ENCODE peak calls at places on chromosome 16, in five cellular contexts. D is AG08395, C is OCI-LY7, P is NCI-H1105 treated with DMSO at 0.1 percent for 48 hours, S is fibroblast of pulmonary artery. H is an unnamed sample.

GRCh38 chr16:61030616-61031015 is 1005.6 kb downstream of the CDH8 start:
- DNase-seq in D (no peak), C (no peak), P (no peak), S (no peak), H (no peak)

GRCh38 chr16:55294129-55294528 is 29.9 kb upstream of the IRX6 start:
- DNase-seq in D (no peak), C (no peak), P (no peak), S (no peak), H (no peak)

GRCh38 chr16:23595951-23596720 is at the start of gene NDUFAB1:
- DNase-seq in D (peak), C (peak), P (peak), S (peak), H (peak)

GRCh38 chr16:1839554-1839953 is 12.5 kb downstream of the FAHD1 start:
- DNase-seq in D (peak), C (no peak), P (no peak), S (peak), H (no peak)

GRCh38 chr16:78210305-78210704 is 110.9 kb downstream of the WWOX start:
- DNase-seq in D (no peak), C (no peak), P (no peak), S (no peak), H (no peak)

GRCh38 chr16:49592507-49593422 is 219.2 kb downstream of the C16orf78 start:
- DNase-seq in D (peak), C (peak), P (peak), S (peak), H (peak)

GRCh38 chr16:29909398-29909797 is 9.1 kb downstream of the ASPHD1 start:
- DNase-seq in D (no peak), C (no peak), P (no peak), S (peak), H (no peak)

GRCh38 chr16:3637371-3637923 is 17.0 kb upstream of the DNASE1 start:
- DNase-seq in D (no peak), C (peak), P (no peak), S (peak), H (no peak)

GRCh38 chr16:9901-10665 is 43.3 kb downstream of the POLR3K start:
- DNase-seq in D (no peak), C (no peak), P (no peak), S (peak), H (no peak)

GRCh38 chr16:56119138-56119537 is 72.2 kb upstream of the GNAO1 start:
- DNase-seq in D (no peak), C (no peak), P (no peak), S (no peak), H (no peak)

GRCh38 chr16:49605536-49606241 is 232.1 kb downstream of the C16orf78 start:
- DNase-seq in D (no peak), C (no peak), P (no peak), S (no peak), H (no peak)

GRCh38 chr16:73771676-73772075 is 524.9 kb upstream of the PSMD7 start:
- DNase-seq in D (no peak), C (no peak), P (no peak), S (peak), H (no peak)

GRCh38 chr16:64983983-64984382 is 137.9 kb downstream of the CDH11 start:
- DNase-seq in D (peak), C (peak), P (peak), S (peak), H (peak)

GRCh38 chr16:85570213-85570734 is 42.8 kb upstream of the GSE1 start:
- DNase-seq in D (no peak), C (peak), P (no peak), S (no peak), H (no peak)

GRCh38 chr16:55672471-55672870 is 16.7 kb downstream of the SLC6A2 start:
- DNase-seq in D (peak), C (no peak), P (no peak), S (peak), H (no peak)

GRCh38 chr16:46882304-46882939 is 1.7 kb upstream of the GPT2 start:
- DNase-seq in D (no peak), C (no peak), P (no peak), S (no peak), H (peak)

GRCh38 chr16:89686520-89687091 is at the start of gene CDK10:
- DNase-seq in D (peak), C (peak), P (peak), S (peak), H (peak)

GRCh38 chr16:67636713-67637112 is 8.2 kb upstream of the CARMIL2 start:
- DNase-seq in D (no peak), C (no peak), P (no peak), S (no peak), H (no peak)

GRCh38 chr16:23274968-23275367 is 27.1 kb upstream of the SCNN1B start:
- DNase-seq in D (no peak), C (no peak), P (no peak), S (no peak), H (no peak)

GRCh38 chr16:52408197-52408845 is 138.6 kb downstream of the TOX3 start:
- DNase-seq in D (no peak), C (no peak), P (no peak), S (no peak), H (no peak)

GRCh38 chr16:17591655-17592405 is 121.1 kb upstream of the XYLT1 start:
- DNase-seq in D (no peak), C (no peak), P (no peak), S (no peak), H (no peak)

GRCh38 chr16:13680021-13680672 is 239.8 kb upstream of the ERCC4 start:
- DNase-seq in D (no peak), C (no peak), P (no peak), S (no peak), H (peak)

GRCh38 chr16:27316038-27316680 is 2.4 kb downstream of the IL4R start:
- DNase-seq in D (no peak), C (no peak), P (no peak), S (no peak), H (no peak)

GRCh38 chr16:26715969-26716368 is 350.8 kb upstream of the C16orf82 start:
- DNase-seq in D (no peak), C (no peak), P (no peak), S (no peak), H (no peak)

GRCh38 chr16:18049454-18050133 is 286.9 kb downstream of the NPIPA8 start:
- DNase-seq in D (no peak), C (no peak), P (no peak), S (no peak), H (no peak)

GRCh38 chr16:3274490-3274889 is 8.8 kb upstream of the ZNF263 start:
- DNase-seq in D (no peak), C (peak), P (no peak), S (no peak), H (no peak)

GRCh38 chr16:75616541-75617010 is 6.5 kb downstream of the ADAT1 start:
- DNase-seq in D (no peak), C (no peak), P (no peak), S (no peak), H (no peak)

GRCh38 chr16:31213877-31214704 is at the start of gene TRIM72:
- DNase-seq in D (no peak), C (no peak), P (no peak), S (no peak), H (no peak)

GRCh38 chr16:70254095-70254964 is 2.6 kb upstream of the EXOSC6 start:
- DNase-seq in D (no peak), C (no peak), P (no peak), S (no peak), H (no peak)

GRCh38 chr16:61323456-61323855 is 712.8 kb downstream of the CDH8 start:
- DNase-seq in D (no peak), C (no peak), P (peak), S (peak), H (no peak)

GRCh38 chr16:79982356-79982755 is 381.8 kb upstream of the MAF start:
- DNase-seq in D (no peak), C (no peak), P (no peak), S (no peak), H (peak)

GRCh38 chr16:89721644-89722391 is 481 bp downstream of the ZNF276 start:
- DNase-seq in D (peak), C (peak), P (no peak), S (peak), H (peak)

GRCh38 chr16:24673155-24673554 is 56.3 kb upstream of the TNRC6A start:
- DNase-seq in D (no peak), C (no peak), P (no peak), S (no peak), H (no peak)

GRCh38 chr16:85399583-85400284 is 213.4 kb upstream of the GSE1 start:
- DNase-seq in D (no peak), C (no peak), P (no peak), S (no peak), H (no peak)

H was measured in Ammon's horn.